ENCODE peak calls at places on chromosome 11, in eight cellular contexts. E, U, G, L, A, N, D and I are unnamed samples.

GRCh38 chr11:108549319-108549885 is 44.2 kb downstream of the EXPH5 start:
- DNase-seq in E (no peak), U (no peak), G (no peak), L (no peak), A (no peak), N (no peak), D (no peak), I (no peak)

GRCh38 chr11:2076441-2076840 is 62.7 kb downstream of the IGF2 start:
- DNase-seq in E (no peak), U (no peak), G (no peak), L (no peak), A (no peak), N (no peak), D (no peak), I (no peak)

GRCh38 chr11:41836426-41836825 is 377.0 kb upstream of the LRRC4C start:
- DNase-seq in E (peak), U (no peak), G (no peak), L (no peak), A (no peak), N (no peak), D (no peak), I (peak)

GRCh38 chr11:92131289-92131890 is 93.2 kb upstream of the FAT3 start:
- DNase-seq in E (no peak), U (no peak), G (no peak), L (no peak), A (no peak), N (no peak), D (no peak), I (peak)

GRCh38 chr11:94706211-94706610 is 61.9 kb upstream of the AMOTL1 start:
- DNase-seq in E (peak), U (no peak), G (no peak), L (peak), A (no peak), N (no peak), D (no peak), I (peak)

GRCh38 chr11:118411523-118411922 is 10.1 kb downstream of the ATP5MG start:
- DNase-seq in E (no peak), U (no peak), G (no peak), L (no peak), A (no peak), N (no peak), D (no peak), I (no peak)

GRCh38 chr11:61115498-61116224 is 13.4 kb downstream of the CD5 start:
- DNase-seq in E (no peak), U (no peak), G (no peak), L (no peak), A (no peak), N (no peak), D (no peak), I (no peak)

GRCh38 chr11:36425593-36426206 is 84.4 kb downstream of the TRAF6 start:
- DNase-seq in E (no peak), U (no peak), G (no peak), L (no peak), A (no peak), N (no peak), D (no peak), I (no peak)

GRCh38 chr11:87722756-87723599 is 452.3 kb downstream of the RAB38 start:
- DNase-seq in E (peak), U (peak), G (peak), L (peak), A (no peak), N (no peak), D (no peak), I (peak)

GRCh38 chr11:123560001-123560400 is 94.4 kb downstream of the SCN3B start:
- DNase-seq in E (peak), U (no peak), G (peak), L (peak), A (no peak), N (peak), D (no peak), I (peak)

GRCh38 chr11:18614667-18615066 is 15.1 kb downstream of the MISFA start:
- DNase-seq in E (no peak), U (no peak), G (no peak), L (no peak), A (no peak), N (no peak), D (no peak), I (no peak)

GRCh38 chr11:36196476-36197099 is 92.6 kb downstream of the COMMD9 start:
- DNase-seq in E (peak), U (no peak), G (no peak), L (no peak), A (no peak), N (no peak), D (no peak), I (no peak)